ENCODE peak calls at places on chromosomes 12 and 14, in ten cellular contexts. Y is left ventricle myocardium inferior, H is ovary, T is fibroblast of lung, D is WERI-Rb-1, K is Peyer's patch, B is coronary artery, X is right lobe of liver, A is GM23248, L is A549. O is an unnamed sample.
A peak's percentile ranks its signal among the peaks of the same experiment; 100 is the strongest.

GRCh38 chr14:53327716-53328115 is 174.6 kb upstream of the DDHD1 start:
- DNase-seq in A (peak; percentile 82), D (no peak), L (no peak), T (peak; percentile 81), K (no peak), H (no peak), X (no peak), Y (no peak), B (no peak), O (no peak)

GRCh38 chr12:62692884-62693283 is 226.3 kb downstream of the MON2 start:
- DNase-seq in D (no peak), X (no peak), T (peak; percentile 29), K (no peak), A (peak; percentile 67), Y (no peak), H (no peak), L (peak; percentile 33), B (no peak), O (no peak)

GRCh38 chr12:53061404-53062010 is 11.6 kb downstream of the TNS2 start:
- DNase-seq in B (peak; percentile 71), Y (no peak), D (peak; percentile 61), X (peak; percentile 90), L (peak; percentile 77), H (peak; percentile 64), A (no peak), T (no peak), K (peak; percentile 76), O (peak; percentile 73)

GRCh38 chr14:69559581-69560011 is 15.1 kb downstream of the CCDC177 start:
- DNase-seq in D (no peak), B (no peak), A (no peak), L (no peak), H (no peak), K (no peak), X (no peak), T (no peak), Y (no peak), O (no peak)

GRCh38 chr12:9881246-9881645 is at the start of gene KLRF2:
- DNase-seq in L (no peak), A (no peak), X (no peak), K (no peak), T (no peak), H (no peak), D (no peak), Y (no peak), B (no peak), O (no peak)

GRCh38 chr14:37583358-37584210 is 11.5 kb downstream of the FOXA1 start:
- DNase-seq in X (peak; percentile 61), B (no peak), A (no peak), T (no peak), Y (no peak), L (peak; percentile 55), D (no peak), H (no peak), K (peak; percentile 56), O (peak; percentile 31)

GRCh38 chr12:122888232-122888752 is 7.6 kb downstream of the VPS37B start:
- DNase-seq in A (peak; percentile 56), B (no peak), D (no peak), H (no peak), L (peak; percentile 84), K (peak; percentile 88), X (peak; percentile 59), T (peak; percentile 57), Y (peak; percentile 31), O (no peak)

GRCh38 chr14:81990312-81990761 is 456.7 kb upstream of the SEL1L start:
- DNase-seq in K (peak; percentile 49), Y (no peak), B (no peak), T (peak; percentile 60), L (peak; percentile 52), X (no peak), A (peak; percentile 46), H (peak; percentile 23), D (peak; percentile 30), O (no peak)

GRCh38 chr12:79778802-79779201 is 88.0 kb upstream of the PAWR start:
- DNase-seq in D (no peak), K (no peak), H (no peak), B (no peak), X (no peak), T (no peak), A (no peak), L (no peak), Y (no peak), O (no peak)

GRCh38 chr12:79773896-79774295 is 83.1 kb upstream of the PAWR start:
- DNase-seq in Y (no peak), L (no peak), X (no peak), T (no peak), H (no peak), A (no peak), B (no peak), D (no peak), K (no peak), O (no peak)

GRCh38 chr12:79775355-79776073 is 84.8 kb upstream of the PAWR start:
- DNase-seq in H (no peak), D (no peak), B (no peak), T (no peak), X (no peak), Y (no peak), K (no peak), L (no peak), A (no peak), O (no peak)

GRCh38 chr12:79776111-79776510 is 85.3 kb upstream of the PAWR start:
- DNase-seq in A (peak; percentile 73), D (no peak), K (no peak), T (peak; percentile 43), H (no peak), L (no peak), X (no peak), Y (no peak), B (no peak), O (no peak)
- H3K27ac ChIP-seq in A (peak overlapping the region; percentile 26), D (no peak overlapping the region), K (no peak overlapping the region), T (no peak overlapping the region), H (no peak overlapping the region), L (peak overlapping the region; percentile 33), X (no peak overlapping the region), Y (peak overlapping the region; percentile 21), B (peak overlapping the region; percentile 24), O (no peak overlapping the region)

DNA sequence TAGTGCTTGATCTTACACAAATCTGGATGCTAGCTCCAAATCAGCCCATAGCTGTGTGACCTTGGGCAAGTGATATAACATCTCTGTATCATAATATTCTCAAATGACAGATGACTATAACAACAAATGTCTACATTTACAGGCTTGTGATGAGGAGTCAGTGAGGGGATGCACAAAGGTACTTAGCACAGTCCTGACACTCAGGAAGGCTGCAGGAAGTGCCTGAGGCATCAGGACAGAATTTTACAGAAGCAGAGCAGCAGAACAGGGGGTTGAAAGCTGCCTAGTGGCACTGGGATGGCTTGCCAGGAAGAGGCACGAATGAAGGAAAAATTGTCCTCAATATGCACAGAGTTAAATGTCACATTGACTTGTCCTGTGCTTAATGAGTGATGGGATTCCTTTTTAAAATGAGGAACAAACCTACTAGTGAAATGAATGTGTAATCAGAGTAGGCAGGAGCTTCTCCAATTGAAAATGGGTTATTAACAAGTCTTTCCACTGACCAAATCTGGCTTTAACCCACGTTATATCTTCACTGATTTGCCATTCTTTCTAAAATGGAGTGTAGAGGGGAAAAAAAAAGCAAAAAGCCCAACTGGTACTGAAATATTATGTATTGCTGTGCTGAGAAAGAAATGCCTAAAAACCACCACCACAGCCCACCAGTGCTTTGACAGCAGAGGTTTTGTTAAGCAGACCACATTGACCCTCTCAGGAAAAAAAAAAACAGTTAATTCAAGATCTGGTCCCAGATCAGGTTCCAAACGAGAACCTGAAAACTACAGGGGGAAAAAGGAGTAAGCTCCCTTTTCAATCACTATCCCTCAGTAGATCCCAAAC is 11.6 kb downstream of the BTG1 start:
- DNase-seq in T (no peak), A (no peak), L (no peak), K (no peak), B (no peak), Y (no peak), H (no peak), X (no peak), D (no peak), O (no peak)
- H3K4me3 ChIP-seq in T (no peak overlapping the region), A (peak overlapping the region; percentile 45), L (no peak overlapping the region), K (no peak overlapping the region), B (peak overlapping the region; percentile 40), Y (peak overlapping the region; percentile 26), H (no peak overlapping the region), X (no peak overlapping the region), D (no peak overlapping the region), O (no peak overlapping the region)

GRCh38 chr12:94262228-94263010 is 114.0 kb downstream of the PLXNC1 start:
- DNase-seq in K (peak; percentile 89), L (peak; percentile 38), T (peak; percentile 99), X (peak; percentile 70), Y (peak; percentile 81), H (peak; percentile 96), A (peak; percentile 99), D (no peak), B (peak; percentile 93), O (peak; percentile 93)

GRCh38 chr12:94261119-94261518 is 112.7 kb downstream of the PLXNC1 start:
- DNase-seq in K (no peak), A (no peak), H (no peak), T (no peak), L (no peak), D (no peak), Y (no peak), B (no peak), X (no peak), O (no peak)

GRCh38 chr12:94260017-94260416 is 111.6 kb downstream of the PLXNC1 start:
- DNase-seq in L (no peak), T (no peak), X (no peak), A (no peak), Y (no peak), H (no peak), D (no peak), K (no peak), B (no peak), O (no peak)

GRCh38 chr12:94261781-94262180 is 113.4 kb downstream of the PLXNC1 start:
- DNase-seq in H (no peak), T (no peak), Y (no peak), X (no peak), B (no peak), D (no peak), K (no peak), L (no peak), A (no peak), O (no peak)

DNA sequence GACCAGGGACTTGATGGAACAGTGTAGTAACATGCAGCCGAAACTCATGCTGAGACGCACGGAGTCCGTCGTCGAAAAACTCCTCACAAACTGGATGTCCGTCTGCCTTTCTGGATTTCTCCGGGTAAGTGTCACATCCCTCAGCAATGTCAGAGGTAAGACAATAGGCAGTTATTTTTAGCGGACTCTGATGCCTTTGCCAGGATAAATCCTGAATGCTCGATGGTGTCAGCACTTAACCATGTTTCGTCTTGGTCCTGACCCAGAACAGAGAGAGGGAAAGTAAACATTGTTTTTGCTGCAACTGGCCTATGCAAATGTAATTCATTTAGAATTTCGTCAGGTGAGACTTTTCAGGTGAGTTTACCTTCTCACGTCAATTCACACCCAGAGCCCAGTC is 112.3 kb downstream of the PLXNC1 start:
- DNase-seq in T (no peak), H (no peak), B (no peak), X (no peak), D (no peak), L (no peak), K (no peak), Y (no peak), A (no peak), O (no peak)
- H3K27ac ChIP-seq in T (no peak overlapping the region), H (no peak overlapping the region), B (no peak overlapping the region), X (no peak overlapping the region), D (no peak overlapping the region), L (no peak overlapping the region), K (no peak overlapping the region), Y (peak overlapping the region; percentile 87), A (no peak overlapping the region), O (peak overlapping the region; percentile 42)

DNA sequence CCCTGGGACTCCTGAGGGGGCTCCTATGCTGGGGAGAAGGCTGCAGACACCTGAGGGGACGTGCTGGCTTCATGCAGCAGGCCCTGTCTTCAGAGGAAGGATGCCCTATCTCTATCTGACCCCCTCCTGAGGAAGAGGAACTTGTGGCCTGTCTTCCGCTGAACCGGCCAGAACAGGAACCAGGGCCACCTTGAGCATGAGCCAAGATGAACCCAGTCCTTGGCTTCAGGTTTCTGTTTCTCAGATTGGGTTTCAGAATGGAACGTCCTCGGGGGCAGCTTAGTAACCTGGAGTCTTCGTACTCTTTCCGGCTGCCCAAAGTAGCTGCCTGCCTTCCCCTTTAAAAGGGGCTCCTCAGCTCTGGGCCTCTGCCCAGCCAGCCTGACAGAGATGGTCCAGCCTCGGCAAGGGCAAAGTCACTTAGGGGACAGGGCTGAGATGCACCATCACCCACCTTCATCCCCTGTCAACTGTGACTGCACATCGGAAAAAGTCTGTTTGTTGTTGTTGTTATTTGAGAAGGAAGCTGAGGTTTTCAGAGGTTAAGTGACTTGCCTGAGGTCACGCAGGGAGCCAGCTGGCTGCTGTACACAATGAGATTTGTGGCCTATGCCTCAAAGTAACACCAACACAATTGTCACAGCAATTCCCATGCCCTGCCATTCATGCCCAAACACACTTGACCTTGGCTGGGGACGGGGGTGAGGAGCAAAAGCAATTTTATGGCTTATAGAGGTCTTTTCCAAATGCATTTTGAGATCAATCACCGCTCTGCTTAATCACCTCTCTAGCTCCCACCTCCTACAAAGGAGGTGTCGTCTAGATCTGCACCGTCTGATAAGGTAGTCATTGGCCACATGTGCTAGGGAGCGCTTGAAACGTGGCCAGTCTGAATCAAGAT is 13.4 kb downstream of the ASB2 start:
- DNase-seq in B (no peak), K (peak; percentile 92), T (peak; percentile 31), A (no peak), L (no peak), H (no peak), D (no peak), Y (no peak), X (no peak), O (no peak)
- H3K4me3 ChIP-seq in B (no peak overlapping the region), K (peak overlapping the region; percentile 7), T (no peak overlapping the region), A (no peak overlapping the region), L (no peak overlapping the region), H (no peak overlapping the region), D (no peak overlapping the region), Y (no peak overlapping the region), X (no peak overlapping the region), O (no peak overlapping the region)